ENCODE peak calls at places on chromosome 1, in six cellular contexts. U is stimulated activated CD4-positive, alpha-beta T cell treated with anti-CD3 and anti-CD28 coated beads, Interleukin-2, amount 100 ng/mL, for 48 hours; N is endothelial cell; M is GM10248; V is AG04449; P is NCI-H1092. X is an unnamed sample.

GRCh38 chr1:5729636-5730145 is 262.5 kb downstream of the NPHP4 start:
- DNase-seq in N (no peak), M (no peak), P (no peak), U (no peak), V (no peak), X (no peak)

GRCh38 chr1:22930235-22930912 is 42.3 kb downstream of the LACTBL1 start:
- DNase-seq in V (no peak), U (peak), M (peak), P (peak), N (peak), X (no peak)

GRCh38 chr1:162972768-162973167 is 96.4 kb upstream of the RGS4 start:
- DNase-seq in U (no peak), V (no peak), N (no peak), P (no peak), M (no peak), X (no peak)

GRCh38 chr1:226903819-226904710 is 33.6 kb downstream of the PSEN2 start:
- DNase-seq in N (no peak), M (no peak), P (no peak), U (no peak), V (peak), X (peak)

GRCh38 chr1:42956739-42957138 is 1.9 kb downstream of the SLC2A1 start:
- DNase-seq in V (no peak), M (no peak), N (no peak), U (no peak), P (no peak), X (no peak)

GRCh38 chr1:160629286-160630210 is 17.3 kb downstream of the SLAMF1 start:
- DNase-seq in U (peak), P (no peak), M (no peak), V (no peak), N (no peak), X (no peak)

GRCh38 chr1:41719128-41719527 is 199.6 kb downstream of the HIVEP3 start:
- DNase-seq in N (no peak), M (no peak), V (no peak), U (no peak), P (no peak), X (no peak)

GRCh38 chr1:204360314-204360713 is 585 bp upstream of the PLEKHA6 start:
- DNase-seq in M (no peak), V (no peak), P (no peak), N (no peak), U (no peak), X (no peak)

GRCh38 chr1:152029144-152029936 is 7.5 kb downstream of the S100A11 start:
- DNase-seq in N (no peak), P (no peak), V (no peak), U (no peak), M (no peak), X (no peak)

GRCh38 chr1:24117722-24118409 is 5.9 kb upstream of the MYOM3 start:
- DNase-seq in M (no peak), N (no peak), P (no peak), U (no peak), V (no peak), X (no peak)

GRCh38 chr1:25611843-25612242 is 4.7 kb upstream of the MAN1C1 start:
- DNase-seq in M (no peak), P (no peak), V (no peak), U (no peak), N (no peak), X (no peak)

GRCh38 chr1:63704443-63704842 is 69.4 kb upstream of the ROR1 start:
- DNase-seq in M (no peak), V (no peak), N (no peak), P (no peak), U (no peak), X (no peak)

GRCh38 chr1:226545806-226546596 is 2.6 kb upstream of the STUM start:
- DNase-seq in M (no peak), P (no peak), N (no peak), U (no peak), V (no peak), X (no peak)

GRCh38 chr1:10753279-10753678 is 43.2 kb downstream of the CASZ1 start:
- DNase-seq in M (no peak), P (no peak), U (no peak), N (no peak), V (no peak), X (no peak)

GRCh38 chr1:247407180-247407616 is 8.8 kb upstream of the NLRP3 start:
- DNase-seq in M (peak), V (no peak), U (peak), N (no peak), P (no peak), X (no peak)

GRCh38 chr1:232431748-232432147 is 198.2 kb downstream of the SIPA1L2 start:
- DNase-seq in M (no peak), P (no peak), N (no peak), U (no peak), V (no peak), X (no peak)

GRCh38 chr1:30661311-30661710 is 62.1 kb downstream of the MATN1 start:
- DNase-seq in N (no peak), U (no peak), V (no peak), P (no peak), M (no peak), X (no peak)

GRCh38 chr1:235079443-235079967 is 49.1 kb downstream of the TOMM20 start:
- DNase-seq in N (no peak), M (peak), P (no peak), U (no peak), V (no peak), X (no peak)

GRCh38 chr1:112954945-112955677 is 885 bp downstream of the SLC16A1 start:
- DNase-seq in N (peak), M (peak), U (peak), V (no peak), P (peak), X (no peak)

GRCh38 chr1:22339237-22339636 is 112.4 kb upstream of the ZBTB40 start:
- DNase-seq in M (no peak), N (no peak), V (no peak), U (no peak), P (no peak), X (no peak)

GRCh38 chr1:226637147-226637935 is 88.8 kb downstream of the STUM start:
- DNase-seq in P (no peak), N (no peak), V (no peak), U (no peak), M (no peak), X (no peak)

GRCh38 chr1:203126866-203127671 is 457 bp upstream of the ADORA1 start:
- DNase-seq in N (no peak), M (no peak), U (no peak), V (no peak), P (no peak), X (no peak)

GRCh38 chr1:26788836-26789611 is 1.3 kb downstream of the PIGV start:
- DNase-seq in N (peak), U (peak), P (peak), V (no peak), M (peak), X (no peak)

GRCh38 chr1:230123280-230124186 is 56.5 kb downstream of the GALNT2 start:
- DNase-seq in M (peak), P (no peak), V (no peak), U (no peak), N (no peak), X (no peak)

GRCh38 chr1:55064861-55065263 is 25.5 kb downstream of the PCSK9 start:
- DNase-seq in N (no peak), P (peak), V (no peak), M (no peak), U (no peak), X (peak)

GRCh38 chr1:181044449-181044966 is 10.7 kb downstream of the MR1 start:
- DNase-seq in N (no peak), P (no peak), U (peak), V (no peak), M (peak), X (no peak)

GRCh38 chr1:53541761-53542550 is 82.8 kb downstream of the DMRTB1 start:
- DNase-seq in V (peak), U (no peak), M (no peak), P (no peak), N (peak), X (peak)

GRCh38 chr1:157622471-157622870 is 24.6 kb upstream of the FCRL4 start:
- DNase-seq in V (no peak), M (no peak), N (no peak), P (no peak), U (no peak), X (no peak)

GRCh38 chr1:171188388-171189266 is 3.5 kb downstream of the FMO2 start:
- DNase-seq in M (peak), U (peak), V (no peak), P (peak), N (peak), X (no peak)

GRCh38 chr1:153260980-153261792 is 1.7 kb downstream of the LORICRIN start:
- DNase-seq in M (no peak), V (no peak), U (no peak), P (peak), N (peak), X (no peak)

GRCh38 chr1:82485591-82486369 is 685.0 kb downstream of the ADGRL2 start:
- DNase-seq in N (no peak), M (no peak), V (no peak), P (no peak), U (no peak), X (no peak)

GRCh38 chr1:164613176-164613575 is 54.2 kb downstream of the PBX1 start:
- DNase-seq in V (no peak), U (no peak), N (no peak), M (no peak), P (no peak), X (no peak)

GRCh38 chr1:236025836-236026235 is 39.1 kb downstream of the NID1 start:
- DNase-seq in V (no peak), N (no peak), M (no peak), P (no peak), U (no peak), X (no peak)

GRCh38 chr1:182604128-182604834 is at the start of gene RGS16:
- DNase-seq in P (peak), U (peak), V (no peak), M (peak), N (peak), X (no peak)